ENCODE peak calls at places on chromosomes 5 and 9, in nine cellular contexts. L is NCI-H1092; R is AG04450; U is SK-MEL-5; T is tibial nerve; X is stomach; D is ELF-1; Q is NCI-H1105 treated with DMSO at 0.1 percent for 48 hours; I is CD4-positive, alpha-beta T cell. A is an unnamed sample.

GRCh38 chr9:121772600-121773285 is 121.3 kb downstream of the DAB2IP start:
- DNase-seq in L (no peak), R (no peak), U (no peak), T (no peak), X (peak), D (no peak), Q (no peak), I (no peak), A (no peak)

GRCh38 chr5:15943487-15943886 is 236.1 kb downstream of the MARCHF11 start:
- DNase-seq in L (no peak), R (no peak), U (no peak), T (no peak), X (no peak), D (no peak), Q (no peak), I (no peak), A (peak)

GRCh38 chr9:95822583-95823431 is 52.7 kb upstream of the ERCC6L2 start:
- DNase-seq in L (no peak), R (peak), U (no peak), T (no peak), X (no peak), D (peak), Q (no peak), I (no peak), A (peak)

GRCh38 chr5:23071682-23072081 is 218.5 kb upstream of the CDH12 start:
- DNase-seq in L (no peak), R (no peak), U (no peak), T (no peak), X (no peak), D (no peak), Q (no peak), I (no peak), A (no peak)

GRCh38 chr9:132241840-132242620 is 80.2 kb downstream of the NTNG2 start:
- DNase-seq in L (no peak), R (no peak), U (no peak), T (no peak), X (peak), D (peak), Q (peak), I (peak), A (peak)

GRCh38 chr5:112238473-112238872 is 180.6 kb downstream of the EPB41L4A start:
- DNase-seq in L (no peak), R (no peak), U (no peak), T (no peak), X (no peak), D (no peak), Q (no peak), I (no peak), A (no peak)

GRCh38 chr9:134957945-134958227 is 40.2 kb upstream of the FCN1 start:
- DNase-seq in L (no peak), R (no peak), U (no peak), T (no peak), X (no peak), D (no peak), Q (no peak), I (no peak), A (no peak)

GRCh38 chr5:138536665-138537315 is 6.2 kb downstream of the ETF1 start:
- DNase-seq in L (no peak), R (no peak), U (peak), T (no peak), X (no peak), D (peak), Q (no peak), I (no peak), A (peak)

GRCh38 chr5:72064801-72065570 is 42.3 kb upstream of the MAP1B start:
- DNase-seq in L (peak), R (no peak), U (no peak), T (no peak), X (no peak), D (peak), Q (no peak), I (no peak), A (no peak)

GRCh38 chr5:88140396-88140862 is 128.2 kb downstream of the TMEM161B start:
- DNase-seq in L (no peak), R (no peak), U (no peak), T (no peak), X (peak), D (peak), Q (no peak), I (no peak), A (no peak)

GRCh38 chr9:123589666-123590239 is 233.8 kb downstream of the CRB2 start:
- DNase-seq in L (no peak), R (no peak), U (no peak), T (no peak), X (no peak), D (no peak), Q (no peak), I (no peak), A (no peak)

GRCh38 chr9:98575379-98576346 is 133.1 kb downstream of the GABBR2 start:
- DNase-seq in L (no peak), R (peak), U (no peak), T (no peak), X (peak), D (peak), Q (no peak), I (no peak), A (peak)

GRCh38 chr5:6457592-6457991 is 8.9 kb downstream of the UBE2QL1 start:
- DNase-seq in L (no peak), R (no peak), U (no peak), T (no peak), X (no peak), D (no peak), Q (no peak), I (no peak), A (no peak)

GRCh38 chr9:115606851-115607250 is 488.9 kb upstream of the TNC start:
- DNase-seq in L (no peak), R (no peak), U (no peak), T (no peak), X (no peak), D (no peak), Q (no peak), I (no peak), A (peak)

GRCh38 chr5:179188636-179189035 is 128.5 kb downstream of the ZNF354C start:
- DNase-seq in L (no peak), R (no peak), U (no peak), T (no peak), X (no peak), D (no peak), Q (no peak), I (no peak), A (no peak)

GRCh38 chr5:147403659-147404640 is 105.9 kb downstream of the DPYSL3 start:
- DNase-seq in L (no peak), R (peak), U (peak), T (no peak), X (no peak), D (peak), Q (no peak), I (no peak), A (peak)

GRCh38 chr9:70257991-70258691 is 637 bp upstream of the SMC5 start:
- DNase-seq in L (peak), R (peak), U (no peak), T (peak), X (peak), D (peak), Q (peak), I (no peak), A (peak)

GRCh38 chr9:131642496-131643083 is 97.3 kb downstream of the PRRT1B start:
- DNase-seq in L (no peak), R (no peak), U (no peak), T (no peak), X (no peak), D (peak), Q (no peak), I (no peak), A (no peak)

GRCh38 chr5:99169309-99169708 is 240.5 kb upstream of the CHD1 start:
- DNase-seq in L (no peak), R (no peak), U (peak), T (no peak), X (no peak), D (no peak), Q (no peak), I (no peak), A (peak)

GRCh38 chr9:134455951-134456739 is 129.9 kb downstream of the RXRA start:
- DNase-seq in L (no peak), R (peak), U (no peak), T (peak), X (peak), D (peak), Q (no peak), I (peak), A (peak)

GRCh38 chr9:90517103-90517502 is 125.5 kb downstream of the DIRAS2 start:
- DNase-seq in L (no peak), R (no peak), U (no peak), T (no peak), X (no peak), D (peak), Q (peak), I (no peak), A (no peak)

GRCh38 chr5:150637245-150638052 is 3.0 kb upstream of the SYNPO start:
- DNase-seq in L (no peak), R (peak), U (no peak), T (no peak), X (peak), D (peak), Q (no peak), I (no peak), A (peak)

GRCh38 chr9:93180938-93181337 is 3.0 kb upstream of the WNK2 start:
- DNase-seq in L (no peak), R (no peak), U (no peak), T (no peak), X (no peak), D (no peak), Q (no peak), I (no peak), A (no peak)

GRCh38 chr9:117278020-117278419 is 136.8 kb downstream of the ASTN2 start:
- DNase-seq in L (peak), R (no peak), U (no peak), T (no peak), X (no peak), D (no peak), Q (peak), I (no peak), A (no peak)

GRCh38 chr9:14462950-14463349 is 149.0 kb upstream of the NFIB start:
- DNase-seq in L (no peak), R (no peak), U (no peak), T (no peak), X (no peak), D (no peak), Q (no peak), I (no peak), A (no peak)

GRCh38 chr5:535781-536698 is 11.8 kb upstream of the SLC9A3 start:
- DNase-seq in L (peak), R (no peak), U (no peak), T (no peak), X (no peak), D (no peak), Q (no peak), I (no peak), A (no peak)

GRCh38 chr5:56282241-56282640 is 49.1 kb upstream of the ANKRD55 start:
- DNase-seq in L (no peak), R (no peak), U (no peak), T (no peak), X (no peak), D (no peak), Q (no peak), I (no peak), A (peak)

GRCh38 chr5:114450516-114450909 is 88.6 kb downstream of the KCNN2 start:
- DNase-seq in L (no peak), R (no peak), U (peak), T (no peak), X (no peak), D (no peak), Q (no peak), I (no peak), A (no peak)

GRCh38 chr9:132356276-132356924 is 1.6 kb upstream of the SETX start:
- DNase-seq in L (no peak), R (no peak), U (no peak), T (no peak), X (no peak), D (peak), Q (no peak), I (no peak), A (no peak)

GRCh38 chr5:141040093-141040762 is 10.9 kb upstream of the PCDHB1 start:
- DNase-seq in L (peak), R (no peak), U (peak), T (no peak), X (no peak), D (peak), Q (peak), I (no peak), A (no peak)

GRCh38 chr5:2168601-2169416 is 286.1 kb upstream of the IRX4 start:
- DNase-seq in L (no peak), R (no peak), U (peak), T (no peak), X (no peak), D (no peak), Q (no peak), I (no peak), A (no peak)

GRCh38 chr5:134018154-134018985 is 13.6 kb upstream of the VDAC1 start:
- DNase-seq in L (no peak), R (no peak), U (no peak), T (no peak), X (peak), D (no peak), Q (no peak), I (no peak), A (no peak)

GRCh38 chr5:134891473-134891872 is 13.5 kb upstream of the PCBD2 start:
- DNase-seq in L (no peak), R (no peak), U (no peak), T (no peak), X (no peak), D (no peak), Q (no peak), I (no peak), A (no peak)

GRCh38 chr9:108167136-108167900 is 677.7 kb upstream of the KLF4 start:
- DNase-seq in L (no peak), R (no peak), U (no peak), T (no peak), X (no peak), D (no peak), Q (no peak), I (no peak), A (peak)

GRCh38 chr5:59724482-59725392 is 168.8 kb downstream of the PDE4D start:
- DNase-seq in L (peak), R (peak), U (peak), T (no peak), X (no peak), D (peak), Q (peak), I (no peak), A (peak)

GRCh38 chr5:138975098-138975847 is 100.1 kb upstream of the LRRTM2 start:
- DNase-seq in L (no peak), R (peak), U (peak), T (no peak), X (no peak), D (no peak), Q (no peak), I (no peak), A (peak)

GRCh38 chr5:149358294-149358651 is 427 bp downstream of the PCYOX1L start:
- DNase-seq in L (peak), R (no peak), U (no peak), T (peak), X (peak), D (no peak), Q (peak), I (no peak), A (no peak)

GRCh38 chr5:54733101-54733500 is 215.5 kb downstream of the SNX18 start:
- DNase-seq in L (no peak), R (no peak), U (no peak), T (no peak), X (no peak), D (no peak), Q (no peak), I (no peak), A (no peak)

GRCh38 chr5:90519081-90519480 is 10.3 kb downstream of the LYSMD3 start:
- DNase-seq in L (no peak), R (no peak), U (no peak), T (no peak), X (no peak), D (no peak), Q (no peak), I (no peak), A (no peak)